ENCODE peak calls at places on chromosomes 13 and 19, in six cellular contexts. F is psoas muscle; A is DND-41; W is AG04450; G is IMR-90; X is CD4-positive, alpha-beta T cell. T is an unnamed sample.

GRCh38 chr13:99085139-99085845 is 107.4 kb upstream of the DOCK9 start:
- DNase-seq in F (no peak), A (no peak), W (no peak), G (no peak), X (peak), T (peak)

GRCh38 chr13:109945206-109945960 is 159.0 kb upstream of the IRS2 start:
- DNase-seq in F (no peak), A (no peak), W (peak), G (peak), X (no peak), T (no peak)

GRCh38 chr13:89940383-89940782 is 1407.1 kb upstream of the MIR17HG start:
- DNase-seq in F (no peak), A (no peak), W (no peak), G (no peak), X (no peak), T (no peak)

GRCh38 chr13:22642088-22642487 is 538.7 kb upstream of the SGCG start:
- DNase-seq in F (no peak), A (no peak), W (no peak), G (no peak), X (no peak), T (no peak)

GRCh38 chr13:101523154-101523669 is 70.7 kb downstream of the ITGBL1 start:
- DNase-seq in F (no peak), A (no peak), W (no peak), G (no peak), X (no peak), T (no peak)

GRCh38 chr13:51590966-51591627 is 6.8 kb downstream of the WDFY2 start:
- DNase-seq in F (no peak), A (no peak), W (peak), G (peak), X (no peak), T (peak)

GRCh38 chr19:13825489-13826475 is 30.5 kb downstream of the ZSWIM4 start:
- DNase-seq in F (no peak), A (peak), W (no peak), G (no peak), X (no peak), T (no peak)

GRCh38 chr19:56831279-56831678 is 9.2 kb downstream of the PEG3 start:
- DNase-seq in F (no peak), A (no peak), W (no peak), G (no peak), X (no peak), T (no peak)

GRCh38 chr19:41265376-41266153 is 1.4 kb downstream of the HNRNPUL1 start:
- DNase-seq in F (no peak), A (peak), W (no peak), G (peak), X (no peak), T (peak)

GRCh38 chr13:106426909-106427308 is 108.6 kb downstream of the EFNB2 start:
- DNase-seq in F (no peak), A (no peak), W (no peak), G (no peak), X (no peak), T (no peak)

GRCh38 chr19:30237146-30237545 is 135.0 kb upstream of the ZNF536 start:
- DNase-seq in F (no peak), A (no peak), W (no peak), G (no peak), X (no peak), T (no peak)

GRCh38 chr19:30236587-30236986 is 135.6 kb upstream of the ZNF536 start:
- DNase-seq in F (no peak), A (no peak), W (no peak), G (no peak), X (no peak), T (no peak)

GRCh38 chr19:30233375-30233774 is 138.8 kb upstream of the ZNF536 start:
- DNase-seq in F (no peak), A (no peak), W (no peak), G (no peak), X (no peak), T (no peak)

GRCh38 chr19:30231408-30232318 is 140.5 kb upstream of the ZNF536 start:
- DNase-seq in F (no peak), A (no peak), W (no peak), G (no peak), X (no peak), T (no peak)

DNA sequence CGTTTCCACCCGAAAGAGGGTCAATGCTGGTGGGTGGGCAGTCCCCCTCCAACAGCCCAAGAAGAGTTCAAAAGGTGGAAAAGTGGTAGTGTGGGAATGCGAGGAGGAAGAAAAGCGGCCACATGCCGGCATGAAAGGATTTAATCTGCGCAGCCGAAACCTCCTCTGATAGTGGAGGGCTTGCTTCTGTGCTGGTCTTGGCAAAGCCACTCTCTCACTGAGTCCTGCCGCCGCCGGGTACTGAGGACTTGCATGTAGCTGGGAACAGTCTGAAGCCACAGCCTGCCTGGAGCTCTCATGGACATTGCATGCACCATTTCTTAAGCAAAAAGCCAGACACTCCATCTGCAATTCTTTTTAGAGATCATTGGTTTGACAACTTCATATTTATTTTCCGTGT is 136.2 kb upstream of the ZNF536 start:
- DNase-seq in F (no peak), A (no peak), W (no peak), G (no peak), X (no peak), T (no peak)
- H3K27ac ChIP-seq in F (no peak), A (no peak), W (no peak), G (no peak), X (no peak), T (no peak)

GRCh38 chr13:31248361-31248760 is 48.6 kb downstream of the B3GLCT start:
- DNase-seq in F (no peak), A (no peak), W (no peak), G (no peak), X (no peak), T (no peak)

GRCh38 chr13:31245974-31246373 is 46.2 kb downstream of the B3GLCT start:
- DNase-seq in F (no peak), A (no peak), W (no peak), G (no peak), X (no peak), T (no peak)

GRCh38 chr13:31246918-31247317 is 47.1 kb downstream of the B3GLCT start:
- DNase-seq in F (no peak), A (no peak), W (no peak), G (no peak), X (no peak), T (no peak)

GRCh38 chr13:31249140-31249539 is 49.4 kb downstream of the B3GLCT start:
- DNase-seq in F (no peak), A (no peak), W (no peak), G (no peak), X (no peak), T (no peak)

GRCh38 chr13:31250435-31250834 is 50.7 kb downstream of the B3GLCT start:
- DNase-seq in F (no peak), A (no peak), W (no peak), G (no peak), X (no peak), T (no peak)
- TF ChIP-seq CTCF in F (no peak), A (no peak), W (no peak), G (no peak), X (no peak), T (no peak)

GRCh38 chr19:53389591-53390377 is 5.2 kb upstream of the ZNF765 start:
- DNase-seq in F (peak), A (no peak), W (no peak), G (no peak), X (no peak), T (no peak)

GRCh38 chr19:53394522-53394973 is 401 bp upstream of the ZNF765 start:
- DNase-seq in F (peak), A (peak), W (no peak), G (peak), X (peak), T (no peak)

GRCh38 chr19:53394974-53395839 is at the start of gene ZNF765:
- DNase-seq in F (peak), A (peak), W (peak), G (peak), X (peak), T (peak)
- H3K27ac ChIP-seq in F (peak), A (peak), W (peak), G (peak), X (peak), T (peak)

GRCh38 chr19:53019684-53020083 is 6.0 kb downstream of the ERVV-1 start:
- DNase-seq in F (no peak), A (peak), W (no peak), G (no peak), X (no peak), T (no peak)
- TF ChIP-seq CTCF in F (no peak), A (peak), W (no peak), G (no peak), X (no peak), T (no peak)